ENCODE peak calls at places on chromosomes 7 and 10, in ten cellular contexts. One of them, this sample, is unnamed. For H3K27me3, the result is how much of the 10 kb centered on the place peaks cover.

GRCh38 chr10:86363184-86363832 is 3.3 kb downstream of the GRID1 start:
- DNase-seq in tibial nerve: no peak
- DNase-seq in IMR-90: no peak
- DNase-seq in GM12878: no peak
- DNase-seq in adrenal gland: peak
- DNase-seq in spleen: peak
- DNase-seq in stomach: peak
- DNase-seq in ovary: no peak
- DNase-seq in transverse colon: no peak
- DNase-seq in heart left ventricle: peak
- DNase-seq in this sample: peak

GRCh38 chr7:14197280-14197679 is 207.8 kb upstream of the ETV1 start:
- DNase-seq in stomach: no peak
- DNase-seq in tibial nerve: no peak
- DNase-seq in transverse colon: no peak
- DNase-seq in IMR-90: no peak
- DNase-seq in spleen: no peak
- DNase-seq in adrenal gland: peak
- DNase-seq in GM12878: no peak
- DNase-seq in heart left ventricle: peak
- DNase-seq in ovary: no peak
- DNase-seq in this sample: no peak

GRCh38 chr7:4962872-4963775 is 4.1 kb upstream of the MMD2 start:
- DNase-seq in ovary: no peak
- DNase-seq in adrenal gland: no peak
- DNase-seq in GM12878: no peak
- DNase-seq in spleen: peak
- DNase-seq in tibial nerve: no peak
- DNase-seq in heart left ventricle: no peak
- DNase-seq in transverse colon: no peak
- DNase-seq in stomach: no peak
- DNase-seq in IMR-90: no peak
- DNase-seq in this sample: no peak

GRCh38 chr10:113735913-113736312 is 15.6 kb upstream of the PLEKHS1 start:
- DNase-seq in tibial nerve: no peak
- DNase-seq in IMR-90: no peak
- DNase-seq in transverse colon: no peak
- DNase-seq in adrenal gland: no peak
- DNase-seq in spleen: no peak
- DNase-seq in GM12878: no peak
- DNase-seq in stomach: no peak
- DNase-seq in heart left ventricle: no peak
- DNase-seq in ovary: no peak
- DNase-seq in this sample: peak

GRCh38 chr10:30373596-30374327 is 24.7 kb upstream of the MTPAP start:
- DNase-seq in transverse colon: no peak
- DNase-seq in spleen: no peak
- DNase-seq in GM12878: no peak
- DNase-seq in stomach: no peak
- DNase-seq in ovary: no peak
- DNase-seq in tibial nerve: no peak
- DNase-seq in IMR-90: no peak
- DNase-seq in heart left ventricle: no peak
- DNase-seq in adrenal gland: no peak
- DNase-seq in this sample: no peak

GRCh38 chr7:80637911-80638765 is at the start of gene CD36:
- DNase-seq in IMR-90: no peak
- DNase-seq in transverse colon: no peak
- DNase-seq in heart left ventricle: no peak
- DNase-seq in stomach: no peak
- DNase-seq in GM12878: peak
- DNase-seq in spleen: no peak
- DNase-seq in ovary: no peak
- DNase-seq in tibial nerve: no peak
- DNase-seq in adrenal gland: no peak
- DNase-seq in this sample: no peak

GRCh38 chr7:50339990-50340500 is 35.5 kb downstream of the IKZF1 start:
- DNase-seq in tibial nerve: no peak
- DNase-seq in spleen: peak
- DNase-seq in heart left ventricle: no peak
- DNase-seq in GM12878: no peak
- DNase-seq in ovary: no peak
- DNase-seq in stomach: no peak
- DNase-seq in IMR-90: no peak
- DNase-seq in transverse colon: peak
- DNase-seq in adrenal gland: no peak
- DNase-seq in this sample: no peak

GRCh38 chr10:28991326-28991725 is 297.5 kb upstream of the LYZL1 start:
- DNase-seq in IMR-90: peak
- DNase-seq in spleen: no peak
- DNase-seq in adrenal gland: no peak
- DNase-seq in transverse colon: no peak
- DNase-seq in ovary: no peak
- DNase-seq in GM12878: no peak
- DNase-seq in stomach: no peak
- DNase-seq in heart left ventricle: peak
- DNase-seq in tibial nerve: no peak
- DNase-seq in this sample: no peak

GRCh38 chr7:54072710-54073109 is 469.5 kb upstream of the VSTM2A start:
- DNase-seq in transverse colon: no peak
- DNase-seq in tibial nerve: no peak
- DNase-seq in ovary: no peak
- DNase-seq in stomach: no peak
- DNase-seq in spleen: no peak
- DNase-seq in IMR-90: no peak
- DNase-seq in adrenal gland: no peak
- DNase-seq in GM12878: no peak
- DNase-seq in heart left ventricle: no peak
- DNase-seq in this sample: no peak

GRCh38 chr7:101390901-101391301 is 28.2 kb downstream of the COL26A1 start:
- DNase-seq in spleen: peak
- DNase-seq in heart left ventricle: peak
- DNase-seq in adrenal gland: no peak
- DNase-seq in IMR-90: no peak
- DNase-seq in GM12878: peak
- DNase-seq in transverse colon: peak
- DNase-seq in ovary: peak
- DNase-seq in tibial nerve: peak
- DNase-seq in stomach: no peak
- DNase-seq in this sample: no peak

GRCh38 chr10:76717141-76717540 is 920.5 kb downstream of the KCNMA1 start:
- DNase-seq in IMR-90: peak
- DNase-seq in adrenal gland: no peak
- DNase-seq in tibial nerve: no peak
- DNase-seq in ovary: no peak
- DNase-seq in heart left ventricle: no peak
- DNase-seq in GM12878: no peak
- DNase-seq in transverse colon: no peak
- DNase-seq in stomach: no peak
- DNase-seq in spleen: no peak
- DNase-seq in this sample: no peak

GRCh38 chr7:77561354-77561753 is 24.3 kb downstream of the PTPN12 start:
- DNase-seq in tibial nerve: no peak
- DNase-seq in transverse colon: no peak
- DNase-seq in spleen: no peak
- DNase-seq in adrenal gland: no peak
- DNase-seq in stomach: no peak
- DNase-seq in heart left ventricle: no peak
- DNase-seq in ovary: no peak
- DNase-seq in IMR-90: no peak
- DNase-seq in GM12878: peak
- DNase-seq in this sample: no peak

GRCh38 chr10:25933653-25934608 is at the start of gene MYO3A:
- DNase-seq in tibial nerve: no peak
- DNase-seq in GM12878: no peak
- DNase-seq in IMR-90: no peak
- DNase-seq in ovary: no peak
- DNase-seq in stomach: no peak
- DNase-seq in heart left ventricle: no peak
- DNase-seq in transverse colon: no peak
- DNase-seq in spleen: peak
- DNase-seq in adrenal gland: no peak
- DNase-seq in this sample: no peak

DNA sequence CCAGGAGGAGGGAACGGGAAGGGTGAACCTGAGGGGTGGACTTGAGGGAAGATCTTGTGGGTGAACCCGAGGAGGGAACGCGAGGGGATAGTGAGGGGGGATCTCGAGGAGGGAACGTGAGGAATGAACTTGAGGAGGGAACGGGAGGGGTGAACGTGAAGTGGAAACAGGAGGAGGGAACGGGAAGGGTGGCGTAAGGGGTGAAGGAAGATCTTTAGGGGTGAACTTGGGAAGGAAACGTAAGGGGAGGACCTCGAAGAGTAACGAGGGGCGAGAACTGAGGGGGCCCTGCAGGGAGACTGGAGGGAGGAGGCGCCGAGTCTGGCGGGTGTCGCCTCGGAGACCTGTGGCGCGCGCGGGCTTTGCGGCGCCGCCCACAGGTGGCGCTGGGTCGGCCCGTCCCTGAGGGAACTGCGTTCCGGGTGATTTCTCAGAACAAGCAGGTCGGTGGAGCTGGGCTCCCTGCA is 677 bp downstream of the MYO3A start:
- DNase-seq in GM12878: no peak
- DNase-seq in tibial nerve: no peak
- DNase-seq in adrenal gland: no peak
- DNase-seq in transverse colon: peak
- DNase-seq in ovary: no peak
- DNase-seq in spleen: no peak
- DNase-seq in IMR-90: no peak
- DNase-seq in stomach: no peak
- DNase-seq in heart left ventricle: no peak
- DNase-seq in this sample: no peak
- TF ChIP-seq POLR2A in GM12878: no peak
- TF ChIP-seq POLR2A in tibial nerve: no peak
- TF ChIP-seq POLR2A in adrenal gland: no peak
- TF ChIP-seq POLR2A in transverse colon: no peak
- TF ChIP-seq POLR2A in ovary: no peak
- TF ChIP-seq POLR2A in spleen: no peak
- TF ChIP-seq POLR2A in IMR-90: no peak
- TF ChIP-seq POLR2A in stomach: no peak
- TF ChIP-seq POLR2A in heart left ventricle: no peak
- TF ChIP-seq POLR2A in this sample: no peak

GRCh38 chr10:61901829-61902447 is 439 bp downstream of the ARID5B start:
- DNase-seq in adrenal gland: no peak
- DNase-seq in IMR-90: no peak
- DNase-seq in tibial nerve: no peak
- DNase-seq in heart left ventricle: no peak
- DNase-seq in GM12878: no peak
- DNase-seq in spleen: no peak
- DNase-seq in transverse colon: peak
- DNase-seq in stomach: no peak
- DNase-seq in ovary: peak
- DNase-seq in this sample: no peak
- H3K27me3 ChIP-seq in adrenal gland: under half
- H3K27me3 ChIP-seq in IMR-90: under half
- H3K27me3 ChIP-seq in tibial nerve: under half
- H3K27me3 ChIP-seq in heart left ventricle: under half
- H3K27me3 ChIP-seq in GM12878: under half
- H3K27me3 ChIP-seq in spleen: under half
- H3K27me3 ChIP-seq in transverse colon: under half
- H3K27me3 ChIP-seq in stomach: under half
- H3K27me3 ChIP-seq in ovary: under half
- H3K27me3 ChIP-seq in this sample: under half

GRCh38 chr10:131049051-131049450 is 262.5 kb downstream of the TCERG1L start:
- DNase-seq in GM12878: no peak
- DNase-seq in tibial nerve: no peak
- DNase-seq in adrenal gland: no peak
- DNase-seq in spleen: peak
- DNase-seq in heart left ventricle: no peak
- DNase-seq in ovary: no peak
- DNase-seq in transverse colon: no peak
- DNase-seq in stomach: no peak
- DNase-seq in IMR-90: no peak
- DNase-seq in this sample: no peak

GRCh38 chr10:131053192-131053591 is 258.3 kb downstream of the TCERG1L start:
- DNase-seq in tibial nerve: no peak
- DNase-seq in heart left ventricle: no peak
- DNase-seq in spleen: no peak
- DNase-seq in IMR-90: no peak
- DNase-seq in stomach: no peak
- DNase-seq in GM12878: no peak
- DNase-seq in transverse colon: no peak
- DNase-seq in adrenal gland: no peak
- DNase-seq in ovary: no peak
- DNase-seq in this sample: no peak

GRCh38 chr10:131048595-131048994 is 262.9 kb downstream of the TCERG1L start:
- DNase-seq in transverse colon: no peak
- DNase-seq in GM12878: no peak
- DNase-seq in tibial nerve: no peak
- DNase-seq in IMR-90: no peak
- DNase-seq in stomach: no peak
- DNase-seq in spleen: peak
- DNase-seq in ovary: no peak
- DNase-seq in adrenal gland: no peak
- DNase-seq in heart left ventricle: no peak
- DNase-seq in this sample: no peak

GRCh38 chr10:131047501-131047900 is 264.0 kb downstream of the TCERG1L start:
- DNase-seq in stomach: no peak
- DNase-seq in spleen: peak
- DNase-seq in transverse colon: no peak
- DNase-seq in ovary: no peak
- DNase-seq in tibial nerve: no peak
- DNase-seq in heart left ventricle: no peak
- DNase-seq in IMR-90: no peak
- DNase-seq in adrenal gland: no peak
- DNase-seq in GM12878: no peak
- DNase-seq in this sample: no peak

DNA sequence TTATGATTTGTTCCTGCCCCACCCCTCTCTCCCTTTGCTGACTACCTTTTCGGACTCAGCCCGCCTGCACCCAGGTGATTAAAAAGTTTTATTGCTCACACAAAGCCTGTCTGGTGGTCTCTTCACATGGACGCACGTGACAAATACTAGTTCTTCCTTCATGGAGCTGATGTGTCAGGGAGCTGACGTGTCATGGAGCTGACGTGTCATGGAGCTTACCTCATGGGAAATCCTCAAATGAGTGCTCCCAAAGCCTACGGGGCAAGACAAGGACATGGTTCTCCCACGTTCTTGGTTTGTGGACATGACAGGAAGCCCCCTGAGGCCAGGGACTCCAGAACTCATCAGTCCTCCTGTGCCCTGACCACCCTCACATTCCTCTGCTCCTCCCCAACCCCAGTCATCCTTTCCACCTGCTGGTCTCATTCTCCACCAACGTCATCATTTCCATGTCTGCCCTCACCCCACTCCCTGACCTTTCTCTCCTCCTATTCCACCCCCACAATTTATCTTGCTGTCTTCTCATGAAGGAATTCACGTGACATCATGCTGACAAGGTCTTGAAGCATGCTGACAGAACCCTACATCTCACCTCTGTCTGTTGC is 261.3 kb downstream of the TCERG1L start:
- DNase-seq in GM12878: no peak
- DNase-seq in stomach: no peak
- DNase-seq in IMR-90: no peak
- DNase-seq in heart left ventricle: no peak
- DNase-seq in transverse colon: no peak
- DNase-seq in tibial nerve: no peak
- DNase-seq in ovary: no peak
- DNase-seq in adrenal gland: no peak
- DNase-seq in spleen: peak
- DNase-seq in this sample: no peak
- H3K4me3 ChIP-seq in GM12878: no peak
- H3K4me3 ChIP-seq in stomach: no peak
- H3K4me3 ChIP-seq in IMR-90: no peak
- H3K4me3 ChIP-seq in heart left ventricle: no peak
- H3K4me3 ChIP-seq in transverse colon: no peak
- H3K4me3 ChIP-seq in tibial nerve: no peak
- H3K4me3 ChIP-seq in ovary: no peak
- H3K4me3 ChIP-seq in adrenal gland: no peak
- H3K4me3 ChIP-seq in spleen: no peak
- H3K4me3 ChIP-seq in this sample: no peak

GRCh38 chr10:119080521-119081259 is at the start of gene EIF3A:
- DNase-seq in IMR-90: peak
- DNase-seq in GM12878: peak
- DNase-seq in spleen: peak
- DNase-seq in tibial nerve: peak
- DNase-seq in ovary: peak
- DNase-seq in adrenal gland: peak
- DNase-seq in transverse colon: peak
- DNase-seq in stomach: peak
- DNase-seq in heart left ventricle: peak
- DNase-seq in this sample: peak
- TF ChIP-seq POLR2A in IMR-90: peak
- TF ChIP-seq POLR2A in GM12878: peak
- TF ChIP-seq POLR2A in spleen: peak
- TF ChIP-seq POLR2A in tibial nerve: peak
- TF ChIP-seq POLR2A in ovary: peak
- TF ChIP-seq POLR2A in adrenal gland: peak
- TF ChIP-seq POLR2A in transverse colon: peak
- TF ChIP-seq POLR2A in stomach: no peak
- TF ChIP-seq POLR2A in heart left ventricle: peak
- TF ChIP-seq POLR2A in this sample: peak

This sample was measured in prostate gland.